ENCODE peak calls at places on chromosomes 2 and 18, in five cellular contexts. N is cortex of kidney, O is EL, A is bronchial epithelial cell, F is left ventricle myocardium inferior. H is an unnamed sample.

GRCh38 chr2:7497223-7497622 is 580.0 kb downstream of the RNF144A start:
- DNase-seq in N (no peak), O (no peak), A (no peak), F (no peak), H (no peak)

GRCh38 chr2:25174192-25174861 is 5.9 kb upstream of the POMC start:
- DNase-seq in N (no peak), O (no peak), A (no peak), F (no peak), H (no peak)

GRCh38 chr2:81872043-81872442 is 1567.5 kb upstream of the LRRTM1 start:
- DNase-seq in N (no peak), O (no peak), A (no peak), F (no peak), H (peak)

GRCh38 chr18:42426496-42427015 is 471.5 kb downstream of the PIK3C3 start:
- DNase-seq in N (no peak), O (no peak), A (no peak), F (no peak), H (peak)

GRCh38 chr2:231664727-231665126 is 43.6 kb upstream of the PTMA start:
- DNase-seq in N (no peak), O (no peak), A (no peak), F (no peak), H (no peak)

GRCh38 chr2:45821558-45822271 is 170.2 kb downstream of the PRKCE start:
- DNase-seq in N (no peak), O (peak), A (peak), F (peak), H (peak)

GRCh38 chr2:170996316-170996715 is 67.3 kb downstream of the GORASP2 start:
- DNase-seq in N (no peak), O (no peak), A (no peak), F (no peak), H (no peak)

GRCh38 chr2:102013200-102014040 is 21.7 kb downstream of the IL1R2 start:
- DNase-seq in N (no peak), O (no peak), A (no peak), F (no peak), H (no peak)

GRCh38 chr2:80238692-80239469 is 65.7 kb downstream of the LRRTM1 start:
- DNase-seq in N (no peak), O (peak), A (no peak), F (no peak), H (peak)